ENCODE peak calls at places on chromosomes 3 and 15, in eight cellular contexts. Z is A549, J is HCT116, Y is HL-60, A is SK-N-SH, T is HepG2, E is Panc1, O is GM12878. F is an unnamed sample.

GRCh38 chr3:18018491-18019177 is 276.2 kb upstream of the TBC1D5 start:
- DNase-seq in Z (no peak), J (no peak), Y (no peak), A (no peak), T (no peak), E (no peak), O (no peak), F (no peak)

GRCh38 chr15:100968043-100968966 is 49.1 kb downstream of the LRRK1 start:
- DNase-seq in Z (no peak), J (no peak), Y (no peak), A (no peak), T (no peak), E (no peak), O (peak), F (no peak)

GRCh38 chr15:25862087-25862468 is 1.0 kb downstream of the ATP10A start:
- DNase-seq in Z (peak), J (no peak), Y (no peak), A (no peak), T (no peak), E (no peak), O (no peak), F (peak)

GRCh38 chr3:16898595-16899395 is 14.0 kb downstream of the PLCL2 start:
- DNase-seq in Z (no peak), J (no peak), Y (no peak), A (peak), T (no peak), E (no peak), O (no peak), F (no peak)

GRCh38 chr15:63918317-63918672 is 84.5 kb upstream of the HERC1 start:
- DNase-seq in Z (no peak), J (no peak), Y (no peak), A (no peak), T (no peak), E (no peak), O (no peak), F (peak)

GRCh38 chr3:99842826-99843589 is 25.3 kb downstream of the CMSS1 start:
- DNase-seq in Z (peak), J (peak), Y (no peak), A (peak), T (peak), E (no peak), O (no peak), F (peak)

GRCh38 chr15:33113666-33114483 is 80.6 kb downstream of the FMN1 start:
- DNase-seq in Z (no peak), J (no peak), Y (no peak), A (no peak), T (no peak), E (no peak), O (no peak), F (no peak)

GRCh38 chr15:67149859-67150824 is 84.7 kb downstream of the SMAD3 start:
- DNase-seq in Z (peak), J (peak), Y (peak), A (no peak), T (peak), E (peak), O (peak), F (peak)

GRCh38 chr3:102024270-102024904 is 175.1 kb downstream of the NFKBIZ start:
- DNase-seq in Z (no peak), J (no peak), Y (no peak), A (no peak), T (no peak), E (no peak), O (no peak), F (no peak)

GRCh38 chr3:47581422-47581821 is 2.8 kb upstream of the CSPG5 start:
- DNase-seq in Z (no peak), J (no peak), Y (no peak), A (no peak), T (peak), E (no peak), O (no peak), F (no peak)

GRCh38 chr3:47578119-47578630 is 490 bp downstream of the CSPG5 start:
- DNase-seq in Z (no peak), J (no peak), Y (no peak), A (peak), T (no peak), E (no peak), O (no peak), F (peak)

GRCh38 chr3:47578691-47579632 is at the start of gene CSPG5:
- DNase-seq in Z (no peak), J (no peak), Y (no peak), A (peak), T (no peak), E (no peak), O (no peak), F (peak)

GRCh38 chr3:47579875-47580274 is 1.2 kb upstream of the CSPG5 start:
- DNase-seq in Z (no peak), J (no peak), Y (no peak), A (no peak), T (no peak), E (no peak), O (no peak), F (no peak)

GRCh38 chr3:47577583-47578118 is 1.0 kb downstream of the CSPG5 start:
- DNase-seq in Z (peak), J (no peak), Y (no peak), A (peak), T (no peak), E (no peak), O (no peak), F (peak)
- TF ChIP-seq REST in Z (no peak), J (no peak), Y (no peak), A (no peak), T (no peak), E (no peak), O (no peak), F (no peak)

GRCh38 chr3:126539558-126540250 is 15.7 kb downstream of the CHST13 start:
- DNase-seq in Z (no peak), J (no peak), Y (no peak), A (no peak), T (no peak), E (no peak), O (no peak), F (no peak)

GRCh38 chr3:126538966-126539365 is 15.0 kb downstream of the CHST13 start:
- DNase-seq in Z (no peak), J (no peak), Y (no peak), A (no peak), T (no peak), E (no peak), O (no peak), F (no peak)

GRCh38 chr3:126540946-126541627 is 17.1 kb downstream of the CHST13 start:
- DNase-seq in Z (no peak), J (no peak), Y (no peak), A (peak), T (no peak), E (no peak), O (no peak), F (no peak)

GRCh38 chr3:126541628-126542339 is 16.9 kb downstream of the C3orf22 start:
- DNase-seq in Z (no peak), J (no peak), Y (no peak), A (no peak), T (no peak), E (no peak), O (no peak), F (peak)

GRCh38 chr3:126540342-126540849 is 16.4 kb downstream of the CHST13 start:
- DNase-seq in Z (peak), J (peak), Y (no peak), A (peak), T (no peak), E (peak), O (no peak), F (no peak)
- TF ChIP-seq REST in Z (no peak), J (no peak), Y (no peak), A (no peak), T (no peak), E (no peak), O (no peak), F (no peak)

DNA sequence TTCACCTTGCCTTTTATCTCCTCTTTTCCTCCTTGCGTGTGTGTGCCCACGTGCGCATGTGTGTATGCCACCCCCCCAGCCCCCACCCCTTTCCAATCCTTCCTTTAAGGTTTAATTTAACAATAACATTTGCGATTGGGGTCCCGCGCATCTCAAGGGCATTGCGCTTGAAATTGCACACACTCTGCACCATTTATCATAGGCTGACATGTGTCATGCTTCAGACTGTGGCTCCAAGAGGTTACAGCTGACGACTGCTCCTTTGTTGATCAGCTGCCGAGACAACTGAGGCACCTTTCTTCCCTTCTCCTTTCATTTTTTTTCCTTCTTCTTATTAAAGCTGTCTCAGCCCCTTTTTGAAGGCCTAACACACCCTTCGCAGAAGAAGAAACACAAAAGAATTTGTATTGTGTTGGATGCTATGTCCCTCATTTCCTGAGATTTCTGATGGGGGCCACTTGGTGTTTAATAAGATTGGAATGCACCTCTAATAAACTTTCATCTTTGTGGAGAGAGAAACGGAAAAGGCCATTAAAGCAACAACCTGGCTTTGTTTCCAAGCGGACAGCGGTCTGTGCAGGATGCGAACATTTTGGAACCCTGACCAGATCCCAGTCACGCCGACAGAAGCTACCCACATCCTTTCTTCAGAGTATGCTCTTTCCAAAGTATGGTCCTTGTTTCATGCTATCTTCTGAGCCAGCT is 470.1 kb downstream of the MCTP2 start:
- DNase-seq in Z (no peak), J (no peak), Y (no peak), A (no peak), T (no peak), E (no peak), O (no peak), F (no peak)
- TF ChIP-seq REST in Z (no peak), J (no peak), Y (no peak), A (no peak), T (no peak), E (no peak), O (no peak), F (no peak)

GRCh38 chr3:41331023-41331422 is 131.7 kb downstream of the CTNNB1 start:
- DNase-seq in Z (no peak), J (no peak), Y (no peak), A (no peak), T (no peak), E (no peak), O (no peak), F (no peak)
- TF ChIP-seq REST in Z (no peak), J (no peak), Y (no peak), A (no peak), T (no peak), E (no peak), O (no peak), F (no peak)

GRCh38 chr3:52040600-52040999 is 15.8 kb downstream of the DUSP7 start:
- DNase-seq in Z (no peak), J (no peak), Y (no peak), A (no peak), T (no peak), E (no peak), O (no peak), F (no peak)

GRCh38 chr3:52043750-52044149 is 12.6 kb downstream of the DUSP7 start:
- DNase-seq in Z (no peak), J (no peak), Y (no peak), A (no peak), T (no peak), E (no peak), O (no peak), F (no peak)

GRCh38 chr3:52039426-52039825 is 16.9 kb downstream of the DUSP7 start:
- DNase-seq in Z (no peak), J (no peak), Y (no peak), A (no peak), T (peak), E (no peak), O (no peak), F (no peak)

GRCh38 chr3:52039846-52040245 is 16.5 kb downstream of the DUSP7 start:
- DNase-seq in Z (no peak), J (no peak), Y (no peak), A (no peak), T (peak), E (no peak), O (no peak), F (no peak)

DNA sequence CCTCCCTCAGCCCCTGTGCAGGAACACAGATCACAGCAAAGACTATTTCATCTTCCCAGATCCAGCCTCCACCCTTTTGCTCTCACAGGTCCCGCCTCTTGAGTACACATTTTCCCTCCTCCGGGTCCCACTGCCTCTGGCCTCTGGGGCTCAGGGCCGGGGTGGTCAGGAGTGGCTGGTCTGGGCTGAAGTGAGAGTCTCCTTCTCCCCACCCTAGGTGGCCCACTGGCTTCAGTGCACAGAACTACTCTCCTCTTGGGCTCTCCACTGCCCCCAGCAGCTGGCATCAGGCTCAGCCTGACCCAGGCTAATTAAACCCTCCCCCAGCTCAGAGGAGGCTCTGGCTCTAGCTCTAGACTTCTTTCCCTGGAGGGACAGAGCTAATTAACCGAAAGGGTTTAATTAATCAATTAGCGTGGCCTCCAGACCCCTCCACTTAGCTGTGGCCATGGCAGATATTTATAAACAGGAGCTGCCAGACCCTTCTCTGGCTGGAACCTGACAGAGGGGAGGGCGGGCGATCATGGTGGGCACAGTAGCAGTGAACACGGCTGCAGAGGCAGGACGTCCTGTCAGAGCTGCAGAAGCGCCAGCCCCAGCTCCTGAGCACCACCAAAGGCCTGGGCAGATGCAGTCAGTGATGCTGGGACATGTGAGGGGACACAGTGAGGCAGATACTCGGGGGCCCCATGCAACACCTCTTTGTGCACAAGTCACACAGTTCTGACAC is 15.1 kb downstream of the DUSP7 start:
- DNase-seq in Z (no peak), J (no peak), Y (no peak), A (peak), T (peak), E (no peak), O (no peak), F (peak)
- TF ChIP-seq REST in Z (no peak), J (no peak), Y (no peak), A (no peak), T (no peak), E (no peak), O (no peak), F (no peak)

GRCh38 chr3:133890037-133890436 is 5.6 kb downstream of the RAB6B start:
- DNase-seq in Z (no peak), J (no peak), Y (peak), A (no peak), T (no peak), E (no peak), O (no peak), F (no peak)

GRCh38 chr3:133892546-133893231 is 3.0 kb downstream of the RAB6B start:
- DNase-seq in Z (no peak), J (no peak), Y (no peak), A (no peak), T (no peak), E (no peak), O (no peak), F (no peak)

GRCh38 chr3:133890972-133891644 is 4.6 kb downstream of the RAB6B start:
- DNase-seq in Z (no peak), J (no peak), Y (no peak), A (no peak), T (no peak), E (no peak), O (no peak), F (no peak)

GRCh38 chr3:133893683-133894333 is 1.9 kb downstream of the RAB6B start:
- DNase-seq in Z (no peak), J (no peak), Y (no peak), A (no peak), T (no peak), E (no peak), O (no peak), F (no peak)

GRCh38 chr3:133891662-133892389 is 3.9 kb downstream of the RAB6B start:
- DNase-seq in Z (no peak), J (no peak), Y (no peak), A (no peak), T (no peak), E (no peak), O (no peak), F (no peak)
- TF ChIP-seq REST in Z (no peak), J (no peak), Y (no peak), A (no peak), T (no peak), E (no peak), O (no peak), F (no peak)

GRCh38 chr15:69315402-69316110 is 16.8 kb downstream of the PAQR5 start:
- DNase-seq in Z (no peak), J (no peak), Y (no peak), A (peak), T (no peak), E (no peak), O (no peak), F (no peak)

GRCh38 chr15:69316281-69316680 is 17.6 kb downstream of the PAQR5 start:
- DNase-seq in Z (no peak), J (no peak), Y (no peak), A (no peak), T (no peak), E (no peak), O (no peak), F (no peak)

GRCh38 chr15:69313437-69314000 is 14.8 kb downstream of the PAQR5 start:
- DNase-seq in Z (no peak), J (no peak), Y (peak), A (no peak), T (no peak), E (no peak), O (no peak), F (no peak)

GRCh38 chr15:69314736-69315135 is 16.0 kb downstream of the PAQR5 start:
- DNase-seq in Z (no peak), J (no peak), Y (no peak), A (no peak), T (no peak), E (no peak), O (no peak), F (no peak)

GRCh38 chr15:69314174-69314573 is 15.5 kb downstream of the PAQR5 start:
- DNase-seq in Z (no peak), J (no peak), Y (no peak), A (no peak), T (no peak), E (no peak), O (no peak), F (no peak)
- TF ChIP-seq REST in Z (no peak), J (no peak), Y (no peak), A (no peak), T (no peak), E (no peak), O (no peak), F (no peak)

F was measured in GM23338.